ENCODE peak calls at places on chromosomes 11 and 22, in ten cellular contexts. R, M, P, J, F, T, O, V, G and W are unnamed samples.

GRCh38 chr11:19890308-19890707 is 177.7 kb downstream of the NAV2 start:
- DNase-seq in M (peak), G (no peak), R (peak), J (no peak), O (no peak), F (no peak), V (no peak), P (no peak), T (no peak), W (peak)

GRCh38 chr11:46119352-46120216 is 1.7 kb downstream of the PHF21A start:
- DNase-seq in O (peak), M (peak), G (peak), T (no peak), V (peak), F (no peak), R (no peak), P (peak), J (peak), W (peak)

GRCh38 chr11:19886498-19886897 is 173.9 kb downstream of the NAV2 start:
- DNase-seq in V (no peak), M (no peak), J (no peak), O (no peak), R (no peak), F (no peak), P (no peak), G (no peak), T (no peak), W (no peak)

GRCh38 chr11:2299773-2300172 is 1.9 kb downstream of the C11orf21 start:
- DNase-seq in M (no peak), O (no peak), R (no peak), V (no peak), P (no peak), G (no peak), J (no peak), F (no peak), T (no peak), W (no peak)

GRCh38 chr22:39423976-39424375 is 24.4 kb downstream of the TAB1 start:
- DNase-seq in F (no peak), O (no peak), T (no peak), J (no peak), M (no peak), V (no peak), R (no peak), P (no peak), G (no peak), W (no peak)

GRCh38 chr11:61042961-61043540 is 59.2 kb upstream of the CD5 start:
- DNase-seq in J (no peak), T (no peak), M (no peak), V (no peak), P (no peak), O (no peak), F (no peak), R (no peak), G (no peak), W (no peak)

GRCh38 chr22:26461188-26461810 is 22.3 kb downstream of the HPS4 start:
- DNase-seq in P (peak), F (no peak), V (peak), J (peak), T (no peak), M (peak), R (no peak), O (peak), G (no peak), W (no peak)

GRCh38 chr11:2588809-2589537 is 110.8 kb downstream of the KCNQ1OT1 start:
- DNase-seq in O (peak), R (no peak), P (no peak), F (no peak), T (no peak), J (peak), M (no peak), V (no peak), G (no peak), W (no peak)

GRCh38 chr11:118622376-118623290 is 15.2 kb downstream of the PHLDB1 start:
- DNase-seq in R (no peak), P (peak), G (no peak), T (peak), F (no peak), V (no peak), J (no peak), O (peak), M (peak), W (no peak)

GRCh38 chr11:95095858-95096587 is 6.4 kb downstream of the ENDOD1 start:
- DNase-seq in J (no peak), R (peak), P (no peak), T (no peak), V (no peak), F (no peak), G (no peak), M (peak), O (no peak), W (no peak)

GRCh38 chr22:41425704-41426365 is 20.8 kb downstream of the TOB2 start:
- DNase-seq in M (no peak), T (no peak), J (no peak), P (no peak), G (no peak), O (no peak), V (no peak), R (no peak), F (no peak), W (no peak)

GRCh38 chr22:21968452-21969129 is 14.0 kb downstream of the TOP3B start:
- DNase-seq in F (no peak), O (no peak), J (no peak), M (no peak), R (no peak), G (no peak), T (no peak), P (no peak), V (no peak), W (no peak)

GRCh38 chr22:35313311-35314121 is 13.8 kb downstream of the TOM1 start:
- DNase-seq in R (peak), J (no peak), M (peak), T (no peak), P (no peak), F (no peak), V (no peak), O (no peak), G (peak), W (peak)

GRCh38 chr22:42326786-42327185 is 56.3 kb upstream of the TCF20 start:
- DNase-seq in R (no peak), O (no peak), J (no peak), M (no peak), T (no peak), F (no peak), V (no peak), P (no peak), G (no peak), W (no peak)

GRCh38 chr22:39959640-39960447 is at the start of gene TMA7B:
- DNase-seq in G (no peak), P (no peak), V (peak), R (peak), F (no peak), J (no peak), M (peak), O (peak), T (no peak), W (peak)

GRCh38 chr22:35424081-35424480 is 24.1 kb downstream of the MCM5 start:
- DNase-seq in P (no peak), G (no peak), F (no peak), O (no peak), V (no peak), M (no peak), T (no peak), J (no peak), R (no peak), W (no peak)

GRCh38 chr11:125338886-125339811 is 156.9 kb downstream of the FEZ1 start:
- DNase-seq in P (no peak), O (no peak), T (no peak), R (no peak), G (no peak), M (no peak), V (no peak), J (no peak), F (no peak), W (no peak)

GRCh38 chr22:41256254-41256897 is 15.6 kb upstream of the CHADL start:
- DNase-seq in V (no peak), P (no peak), T (no peak), F (no peak), G (no peak), O (no peak), M (peak), J (no peak), R (peak), W (peak)

GRCh38 chr11:7306900-7307299 is 55.2 kb downstream of the SYT9 start:
- DNase-seq in G (no peak), F (no peak), J (no peak), T (no peak), R (no peak), P (no peak), V (no peak), O (no peak), M (no peak), W (no peak)

GRCh38 chr11:128686745-128687177 is 7.1 kb upstream of the FLI1 start:
- DNase-seq in R (no peak), G (peak), O (no peak), V (peak), P (no peak), T (no peak), M (no peak), F (no peak), J (peak), W (no peak)

GRCh38 chr11:2461253-2462091 is 16.7 kb downstream of the KCNQ1 start:
- DNase-seq in P (no peak), G (no peak), R (no peak), O (no peak), J (no peak), M (no peak), T (no peak), V (no peak), F (no peak), W (no peak)

GRCh38 chr11:36622431-36623136 is 24.5 kb upstream of the RAG2 start:
- DNase-seq in V (no peak), J (no peak), T (no peak), R (peak), P (no peak), G (no peak), M (peak), F (no peak), O (peak), W (no peak)

GRCh38 chr11:121441533-121441932 is 10.6 kb upstream of the SORL1 start:
- DNase-seq in T (no peak), P (no peak), M (no peak), G (no peak), V (no peak), F (no peak), O (no peak), R (no peak), J (no peak), W (no peak)

GRCh38 chr22:29816980-29817379 is 21.1 kb downstream of the ASCC2 start:
- DNase-seq in G (no peak), V (no peak), M (no peak), T (peak), F (no peak), P (no peak), J (no peak), R (no peak), O (no peak), W (no peak)

GRCh38 chr22:22906907-22907550 is 19.4 kb downstream of the IGLL5 start:
- DNase-seq in V (no peak), P (no peak), O (no peak), G (no peak), R (no peak), F (no peak), J (no peak), T (no peak), M (no peak), W (no peak)

GRCh38 chr11:65637794-65638317 is at the start of gene SIPA1:
- DNase-seq in G (peak), O (peak), J (peak), T (peak), F (no peak), V (peak), M (peak), R (peak), P (peak), W (peak)

GRCh38 chr22:31262369-31263133 is 29.7 kb downstream of the PIK3IP1 start:
- DNase-seq in F (no peak), T (no peak), P (peak), G (no peak), M (no peak), J (no peak), O (no peak), V (no peak), R (no peak), W (no peak)

GRCh38 chr11:45771194-45771941 is 33.6 kb upstream of the SLC35C1 start:
- DNase-seq in P (peak), M (peak), J (peak), T (no peak), R (peak), O (peak), G (peak), V (peak), F (no peak), W (no peak)

GRCh38 chr11:10492084-10492483 is 37.0 kb downstream of the AMPD3 start:
- DNase-seq in V (no peak), T (no peak), F (no peak), G (no peak), R (no peak), P (no peak), O (no peak), M (no peak), J (no peak), W (no peak)

GRCh38 chr22:48889887-48890692 is 937.6 kb downstream of the BRD1 start:
- DNase-seq in V (no peak), T (no peak), R (no peak), F (no peak), O (no peak), M (no peak), P (no peak), J (no peak), G (no peak), W (no peak)

GRCh38 chr22:44659140-44659539 is 42.9 kb upstream of the PRR5 start:
- DNase-seq in V (no peak), M (no peak), T (no peak), J (no peak), P (peak), F (no peak), G (no peak), O (no peak), R (no peak), W (no peak)

GRCh38 chr11:31254411-31254810 is 115.1 kb downstream of the DCDC1 start:
- DNase-seq in R (no peak), V (no peak), T (no peak), F (no peak), P (no peak), J (no peak), M (peak), G (no peak), O (no peak), W (no peak)